ENCODE peak calls at places on chromosomes 6 and 20, in ten cellular contexts. D, E, S, C, J, L, A, N, I and M are unnamed samples.

GRCh38 chr6:152463183-152463582 is 174.0 kb downstream of the SYNE1 start:
- DNase-seq in D (no peak), E (no peak), J (peak; percentile 31), N (no peak), I (no peak), C (no peak), A (no peak), L (no peak), S (peak; percentile 5), M (no peak)

GRCh38 chr6:137903274-137903932 is 36.3 kb downstream of the TNFAIP3 start:
- DNase-seq in A (no peak), J (no peak), I (no peak), E (no peak), D (no peak), N (no peak), L (no peak), S (no peak), C (no peak), M (no peak)

GRCh38 chr6:159279790-159280277 is 110.6 kb downstream of the FNDC1 start:
- DNase-seq in L (no peak), C (no peak), D (no peak), N (peak; percentile 24), A (no peak), S (no peak), I (no peak), J (no peak), E (no peak), M (no peak)

GRCh38 chr6:113594726-113595125 is 262.4 kb upstream of the MARCKS start:
- DNase-seq in N (no peak), E (no peak), A (no peak), C (no peak), S (no peak), J (no peak), L (no peak), D (no peak), I (no peak), M (no peak)

GRCh38 chr6:13500264-13500663 is 12.9 kb upstream of the GFOD1 start:
- DNase-seq in S (no peak), J (no peak), N (no peak), D (no peak), L (no peak), I (no peak), E (no peak), C (no peak), A (no peak), M (no peak)

GRCh38 chr20:50317644-50318043 is 127.0 kb downstream of the CEBPB start:
- DNase-seq in J (no peak), N (no peak), E (no peak), A (no peak), L (no peak), S (no peak), C (no peak), I (no peak), D (no peak), M (no peak)

GRCh38 chr20:57601211-57601570 is 19.0 kb downstream of the ZBP1 start:
- DNase-seq in A (no peak), E (no peak), J (no peak), L (no peak), D (no peak), S (peak; percentile 2), C (no peak), N (no peak), I (no peak), M (no peak)

GRCh38 chr20:63100401-63100925 is 93.7 kb upstream of the BHLHE23 start:
- DNase-seq in C (no peak), S (no peak), J (no peak), N (no peak), E (no peak), D (no peak), A (no peak), I (no peak), L (no peak), M (no peak)

GRCh38 chr6:33392979-33393378 is 1.4 kb downstream of the KIFC1 start:
- DNase-seq in A (no peak), S (no peak), N (no peak), D (no peak), I (no peak), E (no peak), C (no peak), J (no peak), L (no peak), M (no peak)

GRCh38 chr20:10540636-10541493 is 105.8 kb downstream of the SLX4IP start:
- DNase-seq in C (no peak), D (peak; percentile 51), A (no peak), J (no peak), N (peak; percentile 75), S (peak; percentile 94), E (no peak), I (peak; percentile 50), L (no peak), M (no peak)

GRCh38 chr20:57596998-57597939 is 23.0 kb downstream of the ZBP1 start:
- DNase-seq in S (peak; percentile 17), E (peak; percentile 59), N (peak; percentile 8), A (peak; percentile 81), D (no peak), C (peak; percentile 72), L (peak; percentile 76), I (no peak), J (peak; percentile 27), M (peak; percentile 91)

GRCh38 chr20:16004108-16004854 is 569.0 kb downstream of the KIF16B start:
- DNase-seq in L (peak; percentile 23), I (no peak), A (no peak), D (no peak), J (no peak), S (no peak), C (no peak), E (no peak), N (no peak), M (no peak)